ENCODE peak calls at places on chromosomes 4 and X, in four cellular contexts. O is PC-3; U is glutamatergic neuron; F is CD8-positive, alpha-beta T cell. Q is an unnamed sample.

GRCh38 chrX:3145716-3146115 is 104.4 kb downstream of the ARSF start:
- DNase-seq in U (peak; percentile 10), O (no peak), F (no peak), Q (no peak)

GRCh38 chr4:11954093-11954492 is 525.4 kb upstream of the HS3ST1 start:
- DNase-seq in U (no peak), O (peak; percentile 42), F (no peak), Q (no peak)

GRCh38 chr4:113809313-113809712 is 47.8 kb upstream of the CAMK2D start:
- DNase-seq in O (no peak), F (no peak), U (no peak), Q (peak; percentile 66)

GRCh38 chr4:14865804-14866203 is 136.5 kb upstream of the CPEB2 start:
- DNase-seq in U (no peak), O (no peak), F (no peak), Q (no peak)

GRCh38 chr4:160877087-160877790 is 1286.6 kb downstream of the FSTL5 start:
- DNase-seq in O (peak; percentile 7), F (no peak), U (no peak), Q (no peak)

GRCh38 chrX:153864101-153864500 is 21.9 kb downstream of the L1CAM start:
- DNase-seq in F (no peak), O (no peak), U (no peak), Q (no peak)

GRCh38 chrX:77918568-77918967 is 8.1 kb downstream of the ATP7A start:
- DNase-seq in O (peak; percentile 26), U (no peak), F (no peak), Q (no peak)

GRCh38 chr4:67393699-67394281 is 151.5 kb downstream of the CENPC start:
- DNase-seq in O (peak; percentile 78), U (no peak), F (no peak), Q (no peak)

GRCh38 chr4:3407930-3408792 is 33.6 kb upstream of the HGFAC start:
- DNase-seq in O (no peak), U (no peak), F (no peak), Q (no peak)

GRCh38 chr4:6369511-6369910 is 99.9 kb downstream of the WFS1 start:
- DNase-seq in F (no peak), U (no peak), O (no peak), Q (no peak)

GRCh38 chrX:22329783-22330182 is 57.1 kb downstream of the CBLL2 start:
- DNase-seq in U (no peak), F (no peak), O (no peak), Q (no peak)

GRCh38 chrX:97446298-97446882 is 562.7 kb downstream of the RPA4 start:
- DNase-seq in O (peak; percentile 38), F (no peak), U (no peak), Q (no peak)

GRCh38 chrX:155886409-155886808 is 5.3 kb downstream of the VAMP7 start:
- DNase-seq in O (no peak), F (no peak), U (no peak), Q (no peak)

GRCh38 chrX:155881158-155881993 is at the start of gene VAMP7:
- DNase-seq in F (peak; percentile 59), O (peak; percentile 90), U (peak; percentile 84), Q (peak; percentile 91)

GRCh38 chrX:155876704-155877103 is 4.4 kb upstream of the VAMP7 start:
- DNase-seq in U (no peak), O (no peak), F (no peak), Q (no peak)

GRCh38 chrX:155877288-155877687 is 3.9 kb upstream of the VAMP7 start:
- DNase-seq in U (no peak), F (no peak), O (no peak), Q (no peak)

DNA sequence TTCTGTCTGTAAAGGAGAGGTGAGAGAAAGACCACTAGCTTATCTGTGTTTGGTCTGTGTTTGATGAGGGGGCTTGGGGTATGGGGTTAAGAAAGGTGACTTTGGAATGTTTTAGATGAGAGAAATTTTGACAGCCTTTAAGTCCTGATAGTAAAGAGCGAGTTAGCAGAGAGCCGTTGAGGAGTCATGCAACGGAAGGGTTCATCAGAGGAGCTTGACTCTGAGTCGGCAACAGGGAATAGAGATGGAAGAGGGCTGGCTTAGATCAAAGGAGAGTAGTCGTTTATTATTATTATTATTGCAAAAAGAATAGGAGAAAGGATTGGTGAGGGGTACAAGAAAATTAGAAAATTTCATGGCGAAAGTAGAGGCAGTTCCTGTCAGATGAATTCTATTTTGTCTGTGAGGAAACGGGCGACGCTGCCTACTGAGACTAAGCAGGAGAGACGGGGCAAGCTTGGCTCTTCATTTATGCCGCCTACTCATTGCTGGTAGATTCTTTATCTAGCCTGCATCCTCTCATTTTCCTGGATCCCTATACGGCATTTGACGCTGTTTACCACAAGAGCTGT is 473 bp upstream of the VAMP7 start:
- DNase-seq in O (no peak), F (no peak), U (no peak), Q (no peak)
- TF ChIP-seq CTCF in O (no peak), F (no peak), U (no peak), Q (no peak)

GRCh38 chrX:36957425-36958328 is 50.5 kb upstream of the FAM47C start:
- DNase-seq in F (no peak), O (no peak), U (peak; percentile 45), Q (no peak)
- TF ChIP-seq CTCF in F (no peak), O (no peak), U (peak; percentile 11), Q (peak; percentile 23)

GRCh38 chrX:14039344-14039743 is 9.7 kb upstream of the GEMIN8 start:
- DNase-seq in F (peak; percentile 5), U (peak; percentile 39), O (peak; percentile 76), Q (no peak)
- TF ChIP-seq CTCF in F (peak; percentile 64), U (peak; percentile 76), O (peak; percentile 76), Q (peak; percentile 56)

GRCh38 chr4:87220094-87220831 is at the start of gene KLHL8:
- DNase-seq in F (peak; percentile 75), O (peak; percentile 88), U (peak; percentile 91), Q (peak; percentile 95)

GRCh38 chr4:87216469-87216868 is 3.9 kb downstream of the KLHL8 start:
- DNase-seq in U (no peak), F (no peak), O (peak; percentile 25), Q (no peak)

GRCh38 chr4:87224036-87224923 is 3.9 kb upstream of the KLHL8 start:
- DNase-seq in O (no peak), F (no peak), U (no peak), Q (no peak)

DNA sequence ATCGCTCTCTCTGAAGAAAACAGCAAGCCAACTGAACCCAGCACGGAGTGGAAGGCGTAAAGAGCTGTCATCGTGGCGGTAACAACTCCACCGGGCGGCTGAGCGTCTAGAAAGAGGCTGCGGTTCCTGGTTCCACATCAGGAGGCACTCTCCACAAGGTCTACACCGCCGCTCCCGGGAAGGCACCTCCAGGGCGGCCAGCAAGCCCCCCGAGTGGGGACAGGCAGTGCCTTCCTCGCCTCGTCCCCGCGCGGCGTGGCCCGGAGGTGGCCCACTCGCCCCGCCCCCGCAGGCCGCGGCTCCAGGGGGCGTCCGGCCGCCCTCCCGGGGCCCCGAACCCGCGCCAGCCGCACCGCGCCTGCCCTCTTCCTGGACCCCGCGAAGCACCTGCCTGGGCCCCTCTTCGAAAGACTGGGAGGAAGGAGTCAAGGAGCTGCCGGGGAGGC is 747 bp downstream of the KLHL8 start:
- DNase-seq in F (peak; percentile 8), U (peak; percentile 60), O (peak; percentile 12), Q (no peak)
- TF ChIP-seq CTCF in F (no peak), U (no peak), O (peak; percentile 37), Q (peak; percentile 25)

GRCh38 chrX:57977992-57978391 is 67.7 kb upstream of the ZXDA start:
- DNase-seq in F (no peak), U (no peak), O (peak; percentile 39), Q (no peak)
- TF ChIP-seq CTCF in F (no peak), U (no peak), O (peak; percentile 33), Q (no peak)

Q was measured in ascending aorta.